ENCODE peak calls at places on chromosomes 12 and 14, in four cellular contexts. L is GM12878, E is H1, K is K562. Q is an unnamed sample.
A peak's percentile ranks its signal among the peaks of the same experiment; 100 is the strongest.

GRCh38 chr14:49637534-49638078 is 2.6 kb upstream of the DNAAF2 start:
- DNase-seq in L (no peak), E (no peak), K (no peak), Q (no peak)

GRCh38 chr14:66643344-66643743 is 135.4 kb downstream of the GPHN start:
- DNase-seq in L (no peak), E (no peak), K (no peak), Q (no peak)

GRCh38 chr12:42684171-42685071 is 94.9 kb upstream of the PRICKLE1 start:
- DNase-seq in L (no peak), E (no peak), K (no peak), Q (no peak)

GRCh38 chr12:56998316-56998715 is 8.0 kb downstream of the ZBTB39 start:
- DNase-seq in L (no peak), E (no peak), K (no peak), Q (no peak)

GRCh38 chr12:93061414-93062099 is 132.5 kb upstream of the EEA1 start:
- DNase-seq in L (no peak), E (no peak), K (no peak), Q (no peak)

GRCh38 chr12:44488180-44488579 is 387.9 kb downstream of the NELL2 start:
- DNase-seq in L (no peak), E (no peak), K (no peak), Q (no peak)

GRCh38 chr14:52051251-52051650 is 17.6 kb downstream of the NID2 start:
- DNase-seq in L (no peak), E (no peak), K (no peak), Q (no peak)

GRCh38 chr14:36057452-36058142 is 118.9 kb downstream of the PTCSC3 start:
- DNase-seq in L (no peak), E (no peak), K (no peak), Q (no peak)

GRCh38 chr12:64806593-64806992 is 17.9 kb upstream of the TBC1D30 start:
- DNase-seq in L (no peak), E (no peak), K (no peak), Q (no peak)

GRCh38 chr12:24778486-24779304 is 170.2 kb downstream of the BCAT1 start:
- DNase-seq in L (peak; percentile 8), E (no peak), K (peak; percentile 49), Q (peak; percentile 58)
- TF ChIP-seq BRCA1 in L (no peak), E (no peak), K (no peak), Q (no peak)

GRCh38 chr14:102885686-102886447 is 36.6 kb upstream of the AMN start:
- DNase-seq in L (no peak), E (no peak), K (no peak), Q (no peak)
- TF ChIP-seq BRCA1 in L (no peak), E (no peak), K (no peak), Q (no peak)

DNA sequence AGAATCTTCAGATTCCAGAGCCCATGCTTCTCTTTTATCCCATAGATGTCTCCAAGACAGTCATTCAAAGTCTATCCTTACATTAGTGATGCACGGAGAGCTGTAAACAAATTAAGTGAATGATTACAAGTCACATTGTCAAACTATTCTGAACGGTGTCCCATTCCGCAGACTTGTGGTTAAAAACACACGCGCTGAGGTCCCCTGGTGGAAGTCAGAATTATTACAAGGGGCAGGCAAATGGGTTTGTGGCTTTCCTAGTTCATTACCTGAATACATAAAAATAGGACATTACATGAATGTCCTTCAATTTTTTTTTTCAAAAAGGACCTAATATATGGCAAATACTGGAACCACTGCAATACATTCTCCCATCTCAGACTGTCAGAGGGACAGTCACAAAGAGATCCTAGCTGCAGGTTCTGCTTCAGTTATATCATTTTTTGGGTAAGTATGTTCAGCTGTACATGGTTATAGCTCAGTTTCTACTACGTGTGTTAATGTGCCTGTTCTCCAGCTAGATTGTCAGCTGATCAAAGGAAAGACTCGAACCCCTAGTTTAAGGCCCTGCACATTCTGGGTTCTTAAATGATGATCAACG is 53.1 kb upstream of the STON2 start:
- DNase-seq in L (no peak), E (no peak), K (peak; percentile 48), Q (peak; percentile 47)
- TF ChIP-seq BRCA1 in L (no peak), E (no peak), K (no peak), Q (no peak)

DNA sequence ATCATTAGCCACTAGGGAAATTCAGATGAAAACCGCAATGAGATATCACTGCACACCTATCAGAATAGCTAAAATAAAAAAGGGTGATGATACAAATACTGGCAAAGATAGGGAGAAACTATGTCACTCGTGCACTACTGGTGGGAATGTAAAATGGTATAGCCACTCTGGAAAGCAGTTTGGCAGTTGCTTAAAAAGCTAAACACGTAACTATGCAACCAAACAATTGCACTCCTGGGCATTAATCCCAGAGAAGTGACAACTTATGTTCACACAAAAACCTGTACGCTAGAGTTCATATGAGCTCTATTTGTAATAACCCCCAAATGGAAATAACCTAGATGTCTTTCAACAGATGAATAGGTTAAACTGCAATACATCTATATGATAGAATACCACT is 35.4 kb downstream of the GPR135 start:
- DNase-seq in L (no peak), E (no peak), K (no peak), Q (no peak)
- TF ChIP-seq BRCA1 in L (no peak), E (no peak), K (no peak), Q (no peak)